ENCODE peak calls at places on chromosomes 7 and 10, in eight cellular contexts. O is OCI-LY7, B is fibroblast of lung, G is A549, S is transverse colon, M is cardiac muscle cell, Y is heart right ventricle, A is ascending aorta. W is an unnamed sample.
A peak's percentile ranks its signal among the peaks of the same experiment; 100 is the strongest.

GRCh38 chr10:88592425-88592824 is 5.9 kb downstream of the LIPJ start:
- DNase-seq in B (no peak), A (no peak), S (no peak), G (no peak), M (no peak), O (no peak), Y (no peak), W (no peak)

GRCh38 chr10:128274938-128275337 is 148.7 kb upstream of the MKI67 start:
- DNase-seq in M (peak; percentile 10), G (no peak), B (no peak), O (no peak), A (no peak), Y (peak; percentile 13), S (no peak), W (no peak)

GRCh38 chr7:8509601-8510000 is 76.2 kb downstream of the NXPH1 start:
- DNase-seq in M (no peak), Y (no peak), A (no peak), O (no peak), B (no peak), G (no peak), S (no peak), W (no peak)

GRCh38 chr10:89904755-89905154 is 203.4 kb downstream of the KIF20B start:
- DNase-seq in B (no peak), M (no peak), Y (no peak), A (no peak), S (no peak), O (no peak), G (no peak), W (no peak)

GRCh38 chr7:261341-262250 is 28.4 kb upstream of the FOXL3 start:
- DNase-seq in G (no peak), M (no peak), O (no peak), Y (no peak), S (no peak), A (no peak), B (no peak), W (no peak)

GRCh38 chr7:35596061-35596460 is 98.9 kb downstream of the HERPUD2 start:
- DNase-seq in G (no peak), O (no peak), M (no peak), B (peak; percentile 61), Y (peak; percentile 17), A (no peak), S (no peak), W (no peak)

GRCh38 chr7:152411389-152411788 is 24.4 kb downstream of the KMT2C start:
- DNase-seq in M (peak; percentile 61), A (no peak), S (no peak), Y (no peak), O (no peak), B (no peak), G (no peak), W (no peak)

GRCh38 chr7:129721139-129721538 is 109.6 kb downstream of the NRF1 start:
- DNase-seq in B (no peak), A (no peak), Y (no peak), G (no peak), O (no peak), S (no peak), M (no peak), W (no peak)

GRCh38 chr7:26117142-26117807 is 34.7 kb upstream of the NFE2L3 start:
- DNase-seq in O (peak; percentile 8), G (no peak), M (no peak), S (no peak), B (no peak), Y (no peak), A (no peak), W (no peak)

GRCh38 chr7:108376206-108376605 is 80.0 kb downstream of the NRCAM start:
- DNase-seq in M (no peak), S (no peak), A (no peak), Y (no peak), O (no peak), B (no peak), G (no peak), W (no peak)

GRCh38 chr7:97133166-97133565 is 15.7 kb downstream of the SDHAF3 start:
- DNase-seq in O (no peak), S (no peak), A (no peak), Y (no peak), M (no peak), G (no peak), B (no peak), W (no peak)

GRCh38 chr10:35341521-35341920 is 5.2 kb downstream of the CCNY start:
- DNase-seq in S (no peak), B (no peak), G (no peak), A (no peak), O (peak; percentile 43), Y (no peak), M (no peak), W (no peak)

GRCh38 chr10:74542077-74542476 is 284.3 kb upstream of the KAT6B start:
- DNase-seq in S (peak; percentile 10), Y (no peak), B (peak; percentile 97), A (no peak), O (no peak), G (no peak), M (no peak), W (no peak)

GRCh38 chr7:70178787-70179186 is 580.5 kb downstream of the AUTS2 start:
- DNase-seq in B (no peak), M (no peak), Y (no peak), S (peak; percentile 84), A (no peak), O (no peak), G (peak; percentile 21), W (no peak)

GRCh38 chr7:50724526-50725520 is 57.9 kb downstream of the GRB10 start:
- DNase-seq in B (no peak), O (no peak), M (peak; percentile 18), Y (no peak), S (no peak), A (no peak), G (no peak), W (no peak)

GRCh38 chr7:135164357-135165021 is 6.0 kb downstream of the CYREN start:
- DNase-seq in G (no peak), B (no peak), O (no peak), Y (no peak), S (no peak), A (no peak), M (no peak), W (no peak)

GRCh38 chr10:33005322-33006282 is 47.6 kb upstream of the ITGB1 start:
- DNase-seq in S (peak; percentile 82), A (peak; percentile 56), B (peak; percentile 96), Y (peak; percentile 65), G (peak; percentile 71), O (peak; percentile 62), M (peak; percentile 62), W (no peak)

GRCh38 chr7:112190120-112190519 is 16.1 kb downstream of the DOCK4 start:
- DNase-seq in G (no peak), A (no peak), O (no peak), B (no peak), M (no peak), Y (no peak), S (no peak), W (no peak)
- H3K4me1 ChIP-seq in G (peaks cover 53% of the 10 kb centered on the region), A (no peaks in the 10 kb centered on the region), O (no peaks in the 10 kb centered on the region), B (no peaks in the 10 kb centered on the region), M (peaks cover 13% of the 10 kb centered on the region), Y (peaks cover 38% of the 10 kb centered on the region), S (no peaks in the 10 kb centered on the region), W (no peaks in the 10 kb centered on the region)

GRCh38 chr10:79445708-79446450 is 455 bp upstream of the ZCCHC24 start:
- DNase-seq in Y (peak; percentile 99), S (peak; percentile 96), G (peak; percentile 95), O (peak; percentile 95), M (peak; percentile 100), A (peak; percentile 98), B (peak; percentile 99), W (peak; percentile 93)

GRCh38 chr10:79445217-79445707 is at the start of gene ZCCHC24:
- DNase-seq in S (peak; percentile 58), M (no peak), G (peak; percentile 55), B (no peak), A (no peak), O (peak; percentile 67), Y (no peak), W (no peak)

GRCh38 chr10:79444243-79445119 is 943 bp downstream of the ZCCHC24 start:
- DNase-seq in S (peak; percentile 56), M (peak; percentile 68), B (peak; percentile 90), G (peak; percentile 74), Y (peak; percentile 69), A (no peak), O (peak; percentile 37), W (no peak)

GRCh38 chr10:79447911-79448731 is 2.7 kb upstream of the ZCCHC24 start:
- DNase-seq in M (no peak), B (no peak), S (no peak), O (no peak), Y (no peak), A (no peak), G (no peak), W (no peak)

DNA sequence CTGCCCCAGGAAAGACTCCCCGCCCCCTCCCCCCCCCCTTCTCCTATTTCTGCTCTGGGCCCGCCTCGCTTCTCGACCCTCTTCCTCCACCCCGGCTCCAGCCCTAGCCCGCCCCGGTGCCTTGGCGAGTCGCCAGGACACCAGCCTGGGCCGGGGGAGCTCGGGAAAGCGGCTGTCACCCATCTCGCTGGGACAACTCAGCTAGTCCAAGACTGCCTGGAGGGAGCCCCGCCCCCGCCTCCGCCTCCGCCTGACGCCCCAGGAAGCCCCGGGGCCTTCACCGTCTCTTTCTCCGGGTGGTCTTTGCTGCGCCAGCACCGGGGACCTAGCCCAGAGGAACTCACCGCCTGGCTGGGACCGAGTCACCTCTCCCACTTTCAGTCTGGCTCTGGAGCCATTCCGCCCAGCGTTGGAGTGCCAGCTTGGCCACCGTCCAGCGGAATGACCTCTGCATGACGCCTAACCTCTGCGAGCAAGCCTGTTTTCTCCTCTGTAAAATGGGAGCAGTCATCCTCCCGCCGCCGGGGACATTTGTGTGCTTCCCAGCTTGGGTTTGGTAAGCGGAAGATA is 1.1 kb upstream of the ZCCHC24 start:
- DNase-seq in B (peak; percentile 32), G (peak; percentile 18), M (peak; percentile 94), A (no peak), Y (peak; percentile 79), O (no peak), S (peak; percentile 58), W (no peak)
- H3K4me3 ChIP-seq in B (peak overlapping the region; percentile 33), G (peak overlapping the region; percentile 75), M (peak overlapping the region; percentile 36), A (peak overlapping the region; percentile 93), Y (peak overlapping the region; percentile 35), O (no peak overlapping the region), S (peak overlapping the region; percentile 80), W (peak overlapping the region; percentile 93)

GRCh38 chr7:142581341-142581740 is 167.9 kb upstream of the PRSS1 start:
- DNase-seq in Y (no peak), M (peak; percentile 9), B (no peak), S (no peak), G (no peak), A (no peak), O (peak; percentile 55), W (no peak)
- TF ChIP-seq CTCF in Y (no peak), M (no peak), B (no peak), S (no peak), G (no peak), A (no peak), O (no peak), W (no peak)

DNA sequence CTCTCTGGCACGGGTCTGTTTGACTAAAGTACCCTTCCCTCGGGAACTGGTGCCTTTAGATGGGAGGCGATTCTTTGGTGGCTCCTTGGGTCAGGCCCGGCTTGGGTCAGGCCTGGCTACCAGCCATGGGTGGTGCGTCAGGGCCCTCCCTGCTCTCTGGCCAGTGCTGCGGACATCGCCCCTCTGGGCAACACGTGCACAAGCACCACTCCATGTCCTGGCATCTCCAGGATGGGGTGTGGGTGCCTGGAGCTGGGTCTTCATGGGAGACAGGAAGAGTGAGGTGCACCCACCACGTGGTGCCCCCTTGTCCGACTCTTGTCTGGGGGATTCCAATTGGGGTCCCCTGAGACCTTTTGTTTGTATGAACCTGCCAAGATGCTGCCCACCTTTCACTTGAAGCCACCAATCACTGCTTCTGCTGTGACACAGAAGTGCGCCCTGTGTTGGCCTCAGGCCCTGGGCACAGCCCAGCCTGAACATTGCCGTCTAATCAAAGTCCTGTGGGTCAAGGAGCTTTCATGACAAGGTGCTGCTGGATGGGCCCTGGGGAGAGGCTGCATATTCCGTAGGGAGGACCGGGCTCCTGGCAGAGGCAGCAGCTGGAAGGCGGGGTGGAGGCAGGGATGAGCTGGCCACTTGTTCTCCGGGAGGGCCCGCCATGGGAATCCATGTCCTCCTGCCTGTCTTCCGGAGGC is 11.1 kb upstream of the PWWP2B start:
- DNase-seq in Y (no peak), O (no peak), M (no peak), A (peak; percentile 5), G (no peak), B (no peak), S (peak; percentile 16), W (no peak)
- H3K4me1 ChIP-seq in Y (peaks cover 25% of the 10 kb centered on the region), O (peaks cover 5% of the 10 kb centered on the region), M (peaks cover 18% of the 10 kb centered on the region), A (no peaks in the 10 kb centered on the region), G (peaks cover 19% of the 10 kb centered on the region), B (no peaks in the 10 kb centered on the region), S (peaks cover 10% of the 10 kb centered on the region), W (peaks cover 6% of the 10 kb centered on the region)

W was measured in esophagus squamous epithelium.